ENCODE peak calls at places on chromosomes 2 and 18, in five cellular contexts. Q is ascending aorta; K is NCI-H774; C is WTC11; O is naive thymus-derived CD4-positive, alpha-beta T cell. N is an unnamed sample.

GRCh38 chr18:66872277-66872676 is 268.4 kb upstream of the CDH19 start:
- DNase-seq in Q (no peak), K (no peak), C (no peak), O (no peak), N (no peak)

GRCh38 chr2:101881131-101881530 is 110.6 kb upstream of the IL1R2 start:
- DNase-seq in Q (no peak), K (no peak), C (no peak), O (no peak), N (no peak)

GRCh38 chr2:178514664-178515063 is 34.4 kb downstream of the PLEKHA3 start:
- DNase-seq in Q (no peak), K (no peak), C (no peak), O (peak; percentile 40), N (peak; percentile 23)

GRCh38 chr18:45386256-45386655 is 229.0 kb upstream of the SLC14A2 start:
- DNase-seq in Q (no peak), K (no peak), C (peak; percentile 71), O (no peak), N (no peak)

GRCh38 chr18:3649135-3649558 is 199.2 kb downstream of the TGIF1 start:
- DNase-seq in Q (no peak), K (no peak), C (no peak), O (no peak), N (no peak)

GRCh38 chr18:34729264-34729663 is 19.2 kb downstream of the DTNA start:
- DNase-seq in Q (no peak), K (no peak), C (peak; percentile 45), O (no peak), N (no peak)

GRCh38 chr2:10894264-10894935 is 17.3 kb upstream of the KCNF1 start:
- DNase-seq in Q (no peak), K (no peak), C (no peak), O (no peak), N (no peak)

GRCh38 chr2:26682155-26682554 is 10.4 kb upstream of the KCNK3 start:
- DNase-seq in Q (peak; percentile 29), K (no peak), C (no peak), O (no peak), N (no peak)

GRCh38 chr2:126858013-126858412 is 40.7 kb upstream of the TEX51 start:
- DNase-seq in Q (no peak), K (no peak), C (no peak), O (no peak), N (no peak)

GRCh38 chr2:144570566-144570965 is 50.6 kb upstream of the ZEB2 start:
- DNase-seq in Q (no peak), K (no peak), C (no peak), O (no peak), N (no peak)

N was measured in skeletal muscle cell.